ENCODE peak calls at places on chromosomes 4 and X, in eight cellular contexts. R is lower lobe of right lung; P is thyroid gland; B is heart left ventricle; S is Peyer's patch; X is naive thymus-derived CD4-positive, alpha-beta T cell; D is CD8-positive, alpha-beta T cell; Q is HepG2. J is an unnamed sample. For H3K4me1, the result is how much of the 10 kb centered on the place peaks cover.

GRCh38 chr4:173835863-173836262 is 305.8 kb upstream of the HAND2 start:
- DNase-seq in R (no peak), P (no peak), B (peak), S (no peak), X (no peak), D (no peak), Q (no peak), J (no peak)

GRCh38 chr4:156786713-156787112 is 184.9 kb downstream of the PDGFC start:
- DNase-seq in R (no peak), P (no peak), B (no peak), S (no peak), X (no peak), D (no peak), Q (no peak), J (no peak)

GRCh38 chrX:41313419-41313818 is 20.5 kb upstream of the DDX3X start:
- DNase-seq in R (no peak), P (peak), B (no peak), S (no peak), X (no peak), D (no peak), Q (no peak), J (no peak)

GRCh38 chrX:42869659-42870476 is 91.9 kb upstream of the PPP1R2C start:
- DNase-seq in R (no peak), P (no peak), B (no peak), S (no peak), X (no peak), D (no peak), Q (no peak), J (peak)

GRCh38 chrX:39398215-39398972 is 597.1 kb downstream of the MID1IP1 start:
- DNase-seq in R (peak), P (peak), B (no peak), S (no peak), X (no peak), D (no peak), Q (no peak), J (no peak)

GRCh38 chr4:170853422-170854021 is 763.8 kb upstream of the AADAT start:
- DNase-seq in R (peak), P (peak), B (peak), S (no peak), X (no peak), D (no peak), Q (peak), J (peak)

GRCh38 chrX:84320023-84320422 is 132.0 kb upstream of the RPS6KA6 start:
- DNase-seq in R (no peak), P (no peak), B (no peak), S (no peak), X (no peak), D (no peak), Q (no peak), J (no peak)

GRCh38 chrX:21972046-21972445 is 31.5 kb downstream of the SMS start:
- DNase-seq in R (no peak), P (no peak), B (no peak), S (no peak), X (no peak), D (no peak), Q (no peak), J (no peak)

GRCh38 chrX:27336466-27337091 is 126.6 kb downstream of the PPP4R3C start:
- DNase-seq in R (peak), P (peak), B (peak), S (no peak), X (no peak), D (no peak), Q (peak), J (peak)

GRCh38 chr4:179292443-179292842 is 1850.2 kb upstream of the AGA start:
- DNase-seq in R (no peak), P (no peak), B (no peak), S (no peak), X (no peak), D (no peak), Q (no peak), J (no peak)

GRCh38 chr4:161799687-161800086 is 364.1 kb downstream of the FSTL5 start:
- DNase-seq in R (no peak), P (no peak), B (no peak), S (no peak), X (no peak), D (no peak), Q (peak), J (no peak)

GRCh38 chrX:153460826-153461225 is 9.6 kb downstream of the HAUS7 start:
- DNase-seq in R (peak), P (peak), B (peak), S (peak), X (peak), D (peak), Q (peak), J (peak)

GRCh38 chrX:132953358-132953757 is 5.1 kb downstream of the HS6ST2 start:
- DNase-seq in R (no peak), P (no peak), B (no peak), S (no peak), X (no peak), D (no peak), Q (no peak), J (no peak)

GRCh38 chrX:121135488-121136207 is 88.2 kb downstream of the GLUD2 start:
- DNase-seq in R (no peak), P (no peak), B (no peak), S (no peak), X (no peak), D (no peak), Q (no peak), J (no peak)

GRCh38 chr4:82515705-82516104 is 46.1 kb downstream of the TMEM150C start:
- DNase-seq in R (no peak), P (peak), B (peak), S (no peak), X (no peak), D (no peak), Q (no peak), J (no peak)

GRCh38 chr4:7857238-7857701 is 82.4 kb downstream of the AFAP1 start:
- DNase-seq in R (no peak), P (peak), B (peak), S (no peak), X (no peak), D (no peak), Q (no peak), J (no peak)

GRCh38 chr4:33013280-33013679 is 2293.1 kb downstream of the PCDH7 start:
- DNase-seq in R (no peak), P (no peak), B (no peak), S (no peak), X (no peak), D (no peak), Q (no peak), J (no peak)

GRCh38 chr4:128309585-128309984 is 22.0 kb upstream of the PGRMC2 start:
- DNase-seq in R (no peak), P (no peak), B (no peak), S (no peak), X (no peak), D (no peak), Q (no peak), J (no peak)

GRCh38 chrX:81336455-81337144 is 134.7 kb downstream of the SH3BGRL start:
- DNase-seq in R (no peak), P (no peak), B (no peak), S (no peak), X (no peak), D (no peak), Q (no peak), J (no peak)

DNA sequence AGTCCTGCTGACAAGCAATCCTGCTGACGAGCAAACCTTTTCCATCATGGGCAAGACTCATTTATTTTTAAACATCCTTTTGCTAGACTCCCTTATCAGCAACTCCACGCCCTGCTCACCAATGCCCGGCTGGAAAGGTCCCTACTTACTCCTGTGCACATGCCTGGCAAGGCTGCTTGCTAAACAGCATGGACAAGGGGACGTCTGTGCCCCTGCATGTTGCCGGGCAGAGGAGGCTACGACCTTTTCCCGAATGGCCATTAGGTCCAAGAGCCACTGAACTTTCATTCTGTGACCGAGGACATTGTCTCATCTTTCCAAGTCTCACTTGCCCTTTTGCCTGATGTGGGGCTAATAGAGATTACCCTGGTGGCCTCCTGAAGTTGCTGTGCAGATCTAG is 98.6 kb downstream of the MGST2 start:
- DNase-seq in R (no peak), P (peak), B (peak), S (no peak), X (no peak), D (no peak), Q (no peak), J (no peak)
- H3K4me1 ChIP-seq in R (under half), P (under half), B (half or more), S (under half), X (under half), D (under half), Q (under half), J (under half)

GRCh38 chr4:26804451-26804850 is 56.2 kb upstream of the STIM2 start:
- DNase-seq in R (no peak), P (no peak), B (no peak), S (no peak), X (no peak), D (no peak), Q (no peak), J (no peak)
- H3K4me1 ChIP-seq in R (under half), P (under half), B (under half), S (under half), X (under half), D (under half), Q (under half), J (under half)

GRCh38 chr4:107897823-107898222 is 33.5 kb upstream of the CYP2U1 start:
- DNase-seq in R (no peak), P (no peak), B (no peak), S (no peak), X (no peak), D (no peak), Q (no peak), J (no peak)

GRCh38 chr4:107896651-107897050 is 34.7 kb upstream of the CYP2U1 start:
- DNase-seq in R (no peak), P (no peak), B (no peak), S (no peak), X (no peak), D (no peak), Q (no peak), J (no peak)

GRCh38 chr4:107894138-107894603 is 37.2 kb upstream of the CYP2U1 start:
- DNase-seq in R (no peak), P (peak), B (no peak), S (no peak), X (no peak), D (no peak), Q (no peak), J (no peak)

GRCh38 chr4:107893171-107894137 is 37.9 kb upstream of the CYP2U1 start:
- DNase-seq in R (no peak), P (no peak), B (no peak), S (no peak), X (no peak), D (no peak), Q (no peak), J (no peak)

GRCh38 chr4:107896158-107896645 is 35.1 kb upstream of the CYP2U1 start:
- DNase-seq in R (no peak), P (peak), B (no peak), S (no peak), X (no peak), D (no peak), Q (peak), J (no peak)
- H3K4me1 ChIP-seq in R (under half), P (under half), B (under half), S (under half), X (under half), D (under half), Q (under half), J (under half)

GRCh38 chr4:152927737-152928136 is 8.4 kb upstream of the FHDC1 start:
- DNase-seq in R (no peak), P (peak), B (no peak), S (no peak), X (no peak), D (no peak), Q (no peak), J (no peak)

GRCh38 chr4:152926959-152927358 is 9.2 kb upstream of the FHDC1 start:
- DNase-seq in R (no peak), P (no peak), B (no peak), S (no peak), X (no peak), D (no peak), Q (no peak), J (no peak)

GRCh38 chr4:152928286-152928685 is 7.8 kb upstream of the FHDC1 start:
- DNase-seq in R (no peak), P (peak), B (no peak), S (no peak), X (no peak), D (no peak), Q (no peak), J (no peak)

GRCh38 chr4:152935138-152935537 is 985 bp upstream of the FHDC1 start:
- DNase-seq in R (peak), P (peak), B (no peak), S (no peak), X (no peak), D (no peak), Q (no peak), J (no peak)

DNA sequence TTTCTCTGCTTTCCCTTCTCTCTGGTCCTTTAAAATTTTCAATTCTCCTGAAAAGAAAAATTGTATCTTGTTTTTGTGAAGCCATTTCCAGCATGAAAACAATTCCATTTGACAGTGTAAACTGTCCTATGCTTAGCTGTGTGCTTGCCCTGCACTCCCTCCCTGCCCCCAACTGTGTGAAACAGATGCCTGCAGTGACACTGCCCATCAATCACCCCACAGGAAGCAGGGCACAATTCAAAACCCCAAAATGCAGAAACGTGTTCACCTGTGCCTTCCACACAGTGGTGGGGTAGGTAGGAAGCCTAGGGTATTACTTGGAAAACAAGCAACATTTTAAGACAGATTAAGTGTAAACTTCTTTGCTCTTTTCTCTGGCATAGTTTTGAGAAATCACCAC is 6.2 kb upstream of the FHDC1 start:
- DNase-seq in R (no peak), P (no peak), B (no peak), S (no peak), X (no peak), D (no peak), Q (no peak), J (no peak)
- H3K4me1 ChIP-seq in R (under half), P (under half), B (under half), S (under half), X (under half), D (under half), Q (under half), J (under half)

DNA sequence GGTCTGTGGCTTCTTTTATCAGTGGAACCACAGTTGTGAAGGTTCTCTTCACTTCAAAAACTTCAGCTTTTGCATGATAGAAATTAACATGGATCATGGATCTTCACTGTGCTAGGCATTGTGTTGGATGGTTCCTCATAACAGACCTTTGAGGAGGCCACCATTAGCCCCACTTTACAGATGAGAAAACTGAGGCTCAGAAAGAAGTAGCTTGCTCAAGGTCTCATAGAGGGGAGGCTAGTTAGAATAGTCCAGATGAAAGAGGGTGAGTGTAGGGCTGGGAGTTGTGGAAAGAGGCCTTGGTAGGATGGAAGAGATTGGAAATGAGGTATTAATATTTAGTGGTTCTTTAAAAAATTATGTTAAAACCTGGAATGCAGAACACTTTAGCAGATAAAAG is 2.6 kb downstream of the TSR2 start:
- DNase-seq in R (no peak), P (no peak), B (no peak), S (no peak), X (no peak), D (no peak), Q (no peak), J (no peak)
- H3K4me1 ChIP-seq in R (under half), P (under half), B (under half), S (under half), X (under half), D (under half), Q (under half), J (under half)

DNA sequence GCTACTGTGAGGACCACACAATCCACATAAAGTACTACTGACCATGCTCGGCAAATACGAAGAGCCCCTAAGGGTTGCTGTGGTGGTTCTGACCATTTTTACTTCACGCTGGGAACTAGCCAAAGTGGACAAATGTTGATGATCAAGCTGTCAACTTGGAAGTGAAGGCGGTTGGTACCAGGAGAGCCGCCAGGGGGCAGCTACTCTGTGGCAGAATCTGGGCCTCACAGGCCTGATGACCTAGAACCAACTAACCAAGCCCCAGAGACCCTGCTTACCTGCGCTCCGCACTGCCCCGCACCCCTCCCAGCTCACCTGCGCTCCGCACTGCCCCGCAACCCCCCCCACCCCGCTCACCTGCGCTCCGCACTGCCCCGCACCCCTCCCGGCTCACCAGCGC is 5.6 kb downstream of the GAK start:
- DNase-seq in R (no peak), P (peak), B (no peak), S (no peak), X (no peak), D (no peak), Q (peak), J (no peak)
- H3K4me1 ChIP-seq in R (under half), P (under half), B (half or more), S (under half), X (under half), D (half or more), Q (under half), J (under half)

DNA sequence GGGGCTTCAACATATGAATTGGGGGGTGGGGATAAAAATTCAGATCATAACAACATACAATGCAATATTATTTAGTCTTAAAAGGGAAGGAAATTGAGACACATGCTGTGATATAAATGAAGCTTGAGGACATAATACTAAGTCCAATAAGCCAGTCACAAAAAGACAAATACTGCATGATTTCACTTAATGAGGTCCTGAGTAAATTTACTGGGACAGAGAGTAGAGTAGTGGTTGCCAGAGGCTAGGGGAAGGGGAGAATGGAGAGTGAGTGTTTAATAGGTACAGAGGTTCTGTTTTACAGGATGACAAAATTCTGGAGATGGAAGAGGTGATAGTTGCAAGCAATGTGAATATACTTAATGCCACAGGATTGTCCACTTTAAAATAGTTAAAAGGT is 89.2 kb upstream of the RAPGEF2 start:
- DNase-seq in R (no peak), P (no peak), B (no peak), S (no peak), X (no peak), D (no peak), Q (no peak), J (no peak)
- H3K4me1 ChIP-seq in R (under half), P (under half), B (under half), S (under half), X (under half), D (under half), Q (under half), J (under half)

J was measured in DND-41.